ENCODE peak calls at places on chromosomes 7 and 10, in seven cellular contexts. V, J, Q, K, X, H and O are unnamed samples. For H3K36me3, the result is how much of the 10 kb centered on the place peaks cover.

GRCh38 chr7:134856141-134856540 is 76.7 kb downstream of the CALD1 start:
- DNase-seq in X (no peak), J (no peak), V (no peak), H (no peak), Q (no peak), K (no peak), O (no peak)

GRCh38 chr7:76282344-76283253 is 19.9 kb upstream of the HSPB1 start:
- DNase-seq in K (peak), J (no peak), H (peak), X (no peak), Q (peak), V (no peak), O (no peak)

GRCh38 chr7:137316643-137317042 is 26.9 kb downstream of the PTN start:
- DNase-seq in K (no peak), J (no peak), V (no peak), X (no peak), H (no peak), Q (no peak), O (no peak)

GRCh38 chr7:80379034-80379433 is 132.8 kb downstream of the GNAT3 start:
- DNase-seq in K (no peak), X (no peak), J (no peak), Q (no peak), H (no peak), V (no peak), O (no peak)

GRCh38 chr10:100895346-100895745 is 17.4 kb upstream of the SLF2 start:
- DNase-seq in K (no peak), X (no peak), V (no peak), Q (no peak), J (no peak), H (no peak), O (no peak)

GRCh38 chr10:65213170-65213569 is 1692.0 kb downstream of the REEP3 start:
- DNase-seq in Q (no peak), K (no peak), H (no peak), J (no peak), V (no peak), X (no peak), O (no peak)

GRCh38 chr10:128163701-128164100 is 37.5 kb upstream of the MKI67 start:
- DNase-seq in X (no peak), J (no peak), K (no peak), Q (no peak), V (no peak), H (no peak), O (no peak)

GRCh38 chr10:30420266-30420665 is 13.7 kb upstream of the MAP3K8 start:
- DNase-seq in K (no peak), J (no peak), X (no peak), V (no peak), H (no peak), Q (no peak), O (no peak)

GRCh38 chr10:3875842-3876235 is 90.8 kb upstream of the KLF6 start:
- DNase-seq in V (no peak), K (no peak), J (no peak), Q (no peak), X (no peak), H (no peak), O (no peak)

GRCh38 chr7:13628231-13629001 is 361.1 kb downstream of the ETV1 start:
- DNase-seq in H (no peak), X (no peak), J (no peak), Q (no peak), K (no peak), V (no peak), O (no peak)

GRCh38 chr10:130481076-130481930 is 345.1 kb downstream of the GLRX3 start:
- DNase-seq in J (no peak), K (no peak), H (peak), V (no peak), X (no peak), Q (no peak), O (no peak)

GRCh38 chr7:517848-518629 is 1.6 kb downstream of the PDGFA start:
- DNase-seq in H (peak), V (peak), Q (peak), K (peak), X (no peak), J (no peak), O (peak)

GRCh38 chr10:1377231-1377630 is 321.0 kb downstream of the WDR37 start:
- DNase-seq in X (no peak), V (no peak), H (no peak), J (no peak), Q (no peak), K (no peak), O (no peak)

GRCh38 chr10:35532141-35532540 is 73.0 kb upstream of the GJD4 start:
- DNase-seq in X (no peak), J (no peak), Q (no peak), H (no peak), V (no peak), K (no peak), O (no peak)

GRCh38 chr10:19325581-19325980 is 277.0 kb downstream of the MALRD1 start:
- DNase-seq in Q (no peak), H (no peak), J (no peak), X (no peak), K (no peak), V (no peak), O (no peak)

GRCh38 chr10:124338276-124338915 is 80.3 kb downstream of the OAT start:
- DNase-seq in K (no peak), X (no peak), J (no peak), V (no peak), Q (no peak), H (no peak), O (no peak)

DNA sequence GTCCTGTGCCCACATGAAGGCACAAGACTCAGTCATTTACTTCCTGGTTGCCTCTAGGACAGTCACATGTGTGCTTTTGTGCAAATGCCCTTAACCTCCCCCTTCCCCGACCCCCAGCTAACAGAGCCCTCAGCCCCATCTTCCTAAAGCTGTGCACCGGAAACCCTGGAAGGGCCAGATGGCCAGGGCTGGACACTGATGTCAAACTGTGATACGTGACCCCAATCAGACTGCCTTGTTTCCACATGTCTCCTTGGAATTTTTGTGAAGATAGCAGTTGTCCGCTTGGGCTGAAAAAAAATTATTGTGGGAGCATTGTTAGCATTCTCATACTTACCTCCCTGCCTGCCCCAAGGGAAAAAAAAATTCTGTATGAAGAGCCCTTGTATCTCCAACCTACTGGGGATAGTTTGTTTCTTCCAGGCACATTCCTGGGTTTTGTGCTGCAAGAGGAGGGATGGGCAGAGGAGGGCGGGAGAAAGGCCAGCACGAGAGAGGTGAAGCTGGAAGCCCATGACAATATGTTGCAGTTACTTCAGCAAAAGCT is 17.0 kb upstream of the ADAM12 start:
- DNase-seq in X (no peak), J (no peak), V (no peak), H (no peak), K (no peak), Q (no peak), O (no peak)
- H3K36me3 ChIP-seq in X (under half), J (under half), V (under half), H (under half), K (under half), Q (under half), O (under half)

GRCh38 chr10:97179731-97180366 is 5.9 kb downstream of the SLIT1 start:
- DNase-seq in X (no peak), Q (no peak), K (no peak), H (peak), J (no peak), V (no peak), O (no peak)
- H3K4me3 ChIP-seq in X (no peak), Q (no peak), K (no peak), H (no peak), J (no peak), V (no peak), O (no peak)

GRCh38 chr10:72276013-72276387 is 2.3 kb downstream of the DDIT4 start:
- DNase-seq in Q (no peak), V (peak), H (no peak), K (peak), X (no peak), J (peak), O (peak)

GRCh38 chr10:72277996-72278667 is 4.4 kb downstream of the DDIT4 start:
- DNase-seq in J (no peak), K (no peak), Q (no peak), X (no peak), V (no peak), H (no peak), O (no peak)

GRCh38 chr10:72275351-72276012 is 1.8 kb downstream of the DDIT4 start:
- DNase-seq in H (peak), Q (no peak), K (peak), J (no peak), X (no peak), V (peak), O (no peak)

GRCh38 chr10:72277340-72277995 is 3.7 kb downstream of the DDIT4 start:
- DNase-seq in Q (no peak), V (peak), H (no peak), X (no peak), K (no peak), J (no peak), O (no peak)

DNA sequence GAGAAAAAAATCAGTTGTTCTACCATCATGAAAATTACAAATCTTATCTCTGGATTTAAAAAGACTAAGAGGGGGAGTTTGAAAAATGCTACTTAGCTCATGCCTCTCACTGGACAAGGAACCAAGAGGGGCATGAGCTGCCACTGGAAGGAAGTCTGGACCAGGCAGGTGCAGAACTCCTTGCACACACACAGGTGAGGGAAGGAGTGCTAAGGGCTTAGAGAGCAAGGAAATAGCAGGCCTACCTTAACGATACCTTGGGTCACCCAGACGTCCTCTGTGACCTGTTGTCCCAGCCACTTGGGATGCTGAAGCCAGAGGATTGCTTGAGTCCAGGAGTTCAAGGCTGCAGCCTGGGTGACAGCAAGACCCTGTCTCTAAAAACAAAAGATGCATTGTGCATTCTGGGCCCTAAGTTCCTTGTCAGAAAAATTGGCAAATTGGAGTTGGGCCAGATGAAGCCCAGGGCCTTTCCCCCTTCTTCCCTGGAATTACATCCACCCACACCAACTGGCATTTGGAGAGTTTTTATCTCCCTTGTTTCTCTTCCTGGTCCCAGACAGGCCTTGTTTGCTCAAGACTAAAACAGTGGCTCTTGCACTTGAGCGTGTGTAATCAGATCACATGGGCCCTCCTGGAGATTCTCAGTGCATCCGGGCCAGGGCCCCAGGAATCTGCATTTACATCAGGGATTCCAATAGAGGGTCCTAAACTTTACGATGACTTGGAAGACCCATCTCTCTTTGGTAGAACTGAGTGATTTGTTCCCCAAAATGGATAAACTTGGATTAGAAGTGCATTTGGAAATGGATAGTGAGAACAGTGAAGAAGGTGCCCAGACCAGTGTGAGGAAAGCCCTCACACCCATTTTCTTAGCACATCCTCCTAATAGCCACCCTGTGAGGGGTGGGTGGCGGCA is 3.0 kb downstream of the DDIT4 start:
- DNase-seq in H (no peak), X (no peak), V (peak), J (peak), Q (no peak), K (peak), O (no peak)
- TF ChIP-seq POLR2A in H (no peak), X (peak), V (peak), J (peak), Q (no peak), K (no peak), O (no peak)

DNA sequence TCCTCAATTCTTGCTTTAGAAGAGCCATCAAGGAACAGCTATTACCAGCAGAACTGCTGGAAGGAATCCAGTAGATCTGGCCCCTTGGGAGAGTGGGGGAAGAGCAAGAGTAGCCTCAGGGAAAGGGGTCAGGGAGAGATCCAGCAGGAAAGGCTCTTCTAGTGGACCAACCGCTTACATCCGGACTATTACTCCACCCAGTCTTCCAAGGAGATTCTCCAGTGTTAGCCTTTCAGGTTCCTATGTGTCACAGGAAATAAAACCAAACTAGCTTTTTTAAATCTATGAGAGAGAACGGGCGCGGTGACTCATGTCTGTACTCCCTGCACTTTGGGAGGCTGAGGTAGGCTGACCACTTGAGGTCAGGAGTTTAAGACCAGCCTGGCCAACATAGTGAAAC is 34.3 kb downstream of the TET1 start:
- DNase-seq in K (no peak), V (no peak), H (no peak), X (no peak), J (peak), Q (no peak), O (no peak)
- H3K36me3 ChIP-seq in K (under half), V (under half), H (under half), X (under half), J (under half), Q (under half), O (under half)

GRCh38 chr10:96752380-96752779 is 32.1 kb upstream of the PIK3AP1 start:
- DNase-seq in H (no peak), K (no peak), V (no peak), X (no peak), Q (no peak), J (no peak), O (no peak)
- H3K4me3 ChIP-seq in H (no peak), K (no peak), V (no peak), X (no peak), Q (no peak), J (no peak), O (no peak)

GRCh38 chr7:74174606-74175082 is 488 bp downstream of the EIF4H start:
- DNase-seq in J (no peak), X (no peak), V (peak), H (no peak), K (peak), Q (peak), O (peak)
- TF ChIP-seq POLR2A in J (no peak), X (no peak), V (no peak), H (no peak), K (no peak), Q (no peak), O (no peak)

GRCh38 chr7:66083677-66084076 is 8.1 kb downstream of the ASL start:
- DNase-seq in Q (no peak), V (no peak), J (no peak), K (no peak), H (no peak), X (no peak), O (no peak)

GRCh38 chr7:66076459-66077329 is 1.1 kb downstream of the ASL start:
- DNase-seq in H (no peak), K (no peak), X (no peak), V (no peak), J (no peak), Q (no peak), O (no peak)

GRCh38 chr7:66082886-66083415 is 7.3 kb downstream of the ASL start:
- DNase-seq in Q (no peak), J (no peak), V (no peak), K (no peak), H (peak), X (no peak), O (no peak)

GRCh38 chr7:66078067-66078466 is 2.4 kb downstream of the ASL start:
- DNase-seq in K (no peak), V (no peak), Q (no peak), J (no peak), H (peak), X (no peak), O (no peak)

GRCh38 chr7:66082083-66082482 is 6.5 kb downstream of the ASL start:
- DNase-seq in V (no peak), K (no peak), X (no peak), J (no peak), Q (no peak), H (no peak), O (no peak)
- H3K36me3 ChIP-seq in V (under half), K (under half), X (under half), J (under half), Q (under half), H (under half), O (under half)

GRCh38 chr7:70177166-70177565 is 578.9 kb downstream of the AUTS2 start:
- DNase-seq in Q (no peak), K (no peak), H (no peak), V (no peak), X (no peak), J (no peak), O (no peak)
- H3K4me3 ChIP-seq in Q (no peak), K (no peak), H (no peak), V (no peak), X (no peak), J (no peak), O (no peak)

DNA sequence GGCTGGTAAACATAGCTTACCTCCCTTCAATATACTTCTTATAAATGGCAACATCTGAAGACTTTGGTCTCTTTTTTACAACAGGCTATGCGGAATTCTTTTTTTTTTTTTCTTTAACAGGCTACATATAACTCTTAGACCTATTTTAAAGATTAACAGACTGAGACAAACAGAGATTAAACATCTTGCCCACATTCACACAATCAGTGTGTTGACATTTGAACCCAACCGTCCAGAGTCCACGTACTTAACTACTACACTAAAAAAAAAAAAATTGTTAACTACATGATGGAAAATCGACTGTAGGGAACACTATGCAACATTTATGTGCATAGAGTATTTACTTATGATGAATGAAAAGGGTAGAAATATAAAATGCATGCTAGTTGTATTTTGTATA is 298.5 kb downstream of the ELMO1 start:
- DNase-seq in H (no peak), Q (no peak), X (no peak), V (no peak), J (no peak), K (no peak), O (no peak)
- TF ChIP-seq POLR2A in H (no peak), Q (no peak), X (no peak), V (no peak), J (no peak), K (no peak), O (no peak)